ENCODE peak calls at places on chromosomes 5 and 9, in six cellular contexts. T, C, N, E, H and J are unnamed samples.

GRCh38 chr9:69223605-69224004 is 49.5 kb downstream of the TJP2 start:
- DNase-seq in T (peak; percentile 40), C (no peak), N (peak; percentile 73), E (peak; percentile 73), H (peak; percentile 52), J (peak; percentile 12)

GRCh38 chr5:150302301-150303069 is at the start of gene ARSI:
- DNase-seq in T (no peak), C (no peak), N (peak; percentile 91), E (peak; percentile 19), H (no peak), J (no peak)

GRCh38 chr5:93421987-93422391 is 159.0 kb downstream of the NR2F1-AS1 start:
- DNase-seq in T (no peak), C (no peak), N (peak; percentile 51), E (no peak), H (no peak), J (no peak)

GRCh38 chr9:124140941-124141568 is 116.7 kb upstream of the NEK6 start:
- DNase-seq in T (no peak), C (no peak), N (no peak), E (no peak), H (no peak), J (no peak)

GRCh38 chr5:152501294-152501693 is 96.2 kb upstream of the NMUR2 start:
- DNase-seq in T (no peak), C (no peak), N (no peak), E (no peak), H (no peak), J (no peak)

GRCh38 chr9:35134920-35135319 is 19.3 kb upstream of the ATOSB start:
- DNase-seq in T (no peak), C (no peak), N (no peak), E (no peak), H (no peak), J (no peak)

GRCh38 chr5:53423724-53424123 is 56.7 kb upstream of the FST start:
- DNase-seq in T (no peak), C (no peak), N (no peak), E (no peak), H (no peak), J (peak; percentile 2)

GRCh38 chr5:151825445-151825844 is 53.7 kb downstream of the G3BP1 start:
- DNase-seq in T (peak; percentile 47), C (no peak), N (peak; percentile 84), E (peak; percentile 79), H (peak; percentile 64), J (peak; percentile 55)

GRCh38 chr5:68176802-68177479 is 38.6 kb upstream of the PIK3R1 start:
- DNase-seq in T (no peak), C (no peak), N (no peak), E (no peak), H (no peak), J (no peak)

GRCh38 chr5:10324519-10325370 is 17.0 kb upstream of the CMBL start:
- DNase-seq in T (no peak), C (no peak), N (no peak), E (no peak), H (no peak), J (no peak)

DNA sequence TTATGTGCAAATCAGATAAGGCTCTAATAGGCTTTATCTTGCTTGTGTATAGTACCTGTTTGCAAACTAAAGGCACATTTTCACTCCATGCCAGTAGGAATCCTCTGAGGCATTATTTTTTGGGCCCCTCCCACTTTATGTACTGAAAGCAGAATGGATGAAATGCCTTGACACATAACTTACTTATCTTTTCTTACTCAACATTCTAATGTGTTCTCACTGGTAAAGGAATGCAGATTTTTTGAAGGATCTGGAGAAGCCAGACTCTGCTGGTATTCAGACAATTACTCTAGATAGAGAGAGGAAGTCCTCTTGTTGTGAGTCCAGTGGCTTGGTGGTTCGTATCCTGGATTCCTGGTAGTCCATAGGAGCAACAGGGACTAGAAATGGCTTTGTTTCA is 336.7 kb downstream of the CCDC171 start:
- DNase-seq in T (no peak), C (no peak), N (no peak), E (peak; percentile 70), H (no peak), J (no peak)
- H3K4me3 ChIP-seq in T (no peak overlapping the region), C (no peak overlapping the region), N (no peak overlapping the region), E (no peak overlapping the region), H (no peak overlapping the region), J (no peak overlapping the region)

DNA sequence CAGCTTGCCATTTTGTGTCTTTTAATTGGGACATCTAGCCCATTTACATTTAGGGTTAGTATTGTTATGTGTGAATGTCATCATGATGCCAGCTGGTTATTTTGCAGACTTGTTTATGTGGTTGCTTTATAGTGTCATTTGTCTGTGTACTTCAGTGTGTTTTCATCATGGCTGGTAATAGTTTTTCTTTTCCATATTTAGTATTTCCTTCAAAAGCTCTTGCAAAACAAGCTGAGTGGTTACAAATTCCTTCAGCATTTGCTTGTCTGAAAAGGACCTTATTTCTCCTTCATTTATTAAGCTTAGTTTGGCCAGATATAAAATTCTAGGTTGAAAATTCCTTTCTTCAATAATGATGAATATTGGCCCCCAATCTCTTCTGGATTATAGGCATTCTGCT is 28.5 kb upstream of the TNFSF15 start:
- DNase-seq in T (no peak), C (no peak), N (no peak), E (peak; percentile 39), H (no peak), J (no peak)
- H3K4me3 ChIP-seq in T (no peak overlapping the region), C (no peak overlapping the region), N (no peak overlapping the region), E (no peak overlapping the region), H (no peak overlapping the region), J (no peak overlapping the region)

DNA sequence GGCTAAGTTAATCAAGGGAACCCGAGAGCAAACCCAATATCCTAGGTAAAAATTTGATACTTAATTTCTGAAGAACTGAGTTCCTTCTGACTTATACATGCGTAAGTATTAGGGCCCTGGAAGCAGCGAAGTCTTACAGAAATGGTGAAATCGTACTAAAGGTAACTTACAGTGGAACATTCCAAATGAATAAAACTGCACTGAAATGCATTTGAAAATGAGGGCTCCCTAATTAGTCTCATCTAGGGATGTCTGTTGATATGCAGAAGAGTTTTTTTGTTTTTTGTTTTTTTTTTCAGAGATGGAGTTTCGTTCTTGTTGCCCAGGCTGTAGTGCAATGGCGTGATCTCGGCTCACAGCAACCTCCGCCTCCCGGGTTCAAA is 10.4 kb upstream of the NANS start:
- DNase-seq in T (no peak), C (no peak), N (no peak), E (no peak), H (no peak), J (no peak)
- H3K4me3 ChIP-seq in T (no peak overlapping the region), C (no peak overlapping the region), N (no peak overlapping the region), E (no peak overlapping the region), H (peak overlapping the region; percentile 48), J (peak overlapping the region; percentile 91)

GRCh38 chr5:75512383-75513074 is 838 bp downstream of the POLK start:
- DNase-seq in T (no peak), C (no peak), N (no peak), E (peak; percentile 42), H (peak; percentile 14), J (peak; percentile 49)

GRCh38 chr5:75511435-75512382 is at the start of the genes CERT1 and POLK:
- DNase-seq in T (peak; percentile 99), C (peak; percentile 99), N (peak; percentile 98), E (peak; percentile 98), H (peak; percentile 96), J (peak; percentile 98)

GRCh38 chr5:75513841-75514240 is 2.1 kb downstream of the POLK start:
- DNase-seq in T (no peak), C (no peak), N (no peak), E (no peak), H (no peak), J (no peak)

GRCh38 chr5:75510836-75511434 is 494 bp downstream of the CERT1 start:
- DNase-seq in T (peak; percentile 59), C (peak; percentile 84), N (peak; percentile 76), E (no peak), H (peak; percentile 3), J (no peak)

DNA sequence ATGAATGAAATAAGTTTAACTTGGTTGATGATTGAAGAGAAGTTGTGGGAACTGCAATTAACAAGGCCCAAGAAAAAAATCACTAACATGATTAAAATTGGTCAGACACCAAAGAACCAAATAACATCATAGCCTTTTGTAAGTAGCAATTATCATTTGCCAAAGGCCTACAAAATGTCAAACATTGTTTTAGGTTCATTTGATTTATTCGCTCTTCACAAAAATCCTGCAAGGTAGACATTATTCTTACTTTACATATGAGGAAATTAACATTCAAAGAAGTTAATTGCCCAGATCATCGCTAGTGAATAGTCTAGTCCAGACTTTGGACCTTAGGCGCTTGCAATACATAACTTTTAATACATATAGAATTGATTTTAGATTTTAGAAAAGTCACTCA is 2.6 kb downstream of the POLK start:
- DNase-seq in T (no peak), C (no peak), N (no peak), E (no peak), H (no peak), J (no peak)
- H3K4me3 ChIP-seq in T (no peak overlapping the region), C (no peak overlapping the region), N (no peak overlapping the region), E (no peak overlapping the region), H (no peak overlapping the region), J (peak overlapping the region; percentile 70)